ENCODE peak calls at places on chromosome 4, in nine cellular contexts. S is substantia nigra; G is ACHN; E is stimulated activated CD4-positive, alpha-beta T cell treated with anti-CD3 and anti-CD28 coated beads, Interleukin-1b, Interleukin-23, amount 100 ng/mL, for 24 hours; U is endothelial cell; W is right lobe of liver; F is NCI-H2081; Q is effector memory CD8-positive, alpha-beta T cell; K is GF-D8. M is an unnamed sample.

GRCh38 chr4:8372506-8373070 is 67.9 kb downstream of the ACOX3 start:
- DNase-seq in W (no peak), E (no peak), Q (no peak), U (no peak), K (no peak), F (no peak), G (no peak), S (no peak), M (no peak)

GRCh38 chr4:83613023-83613422 is 77.1 kb downstream of the GPAT3 start:
- DNase-seq in F (no peak), U (no peak), G (no peak), E (no peak), K (no peak), W (no peak), S (no peak), Q (no peak), M (no peak)

GRCh38 chr4:52028970-52029369 is 8.8 kb upstream of the LRRC66 start:
- DNase-seq in F (no peak), E (no peak), S (no peak), K (no peak), U (no peak), G (peak; percentile 45), Q (no peak), W (no peak), M (no peak)

GRCh38 chr4:182655321-182655720 is 261.9 kb downstream of the DCTD start:
- DNase-seq in E (no peak), S (no peak), K (no peak), U (no peak), F (no peak), W (no peak), Q (no peak), G (no peak), M (no peak)

GRCh38 chr4:20015825-20016224 is 235.9 kb upstream of the SLIT2 start:
- DNase-seq in F (no peak), G (no peak), K (no peak), W (no peak), S (no peak), Q (no peak), E (no peak), U (no peak), M (no peak)

GRCh38 chr4:57270350-57270749 is 160.2 kb upstream of the IGFBP7 start:
- DNase-seq in Q (no peak), W (no peak), E (no peak), G (no peak), K (no peak), F (no peak), S (no peak), U (no peak), M (no peak)

GRCh38 chr4:182877326-182877883 is 39.8 kb downstream of the DCTD start:
- DNase-seq in F (no peak), Q (no peak), K (no peak), G (no peak), E (no peak), S (no peak), W (no peak), U (no peak), M (no peak)

GRCh38 chr4:103144926-103145325 is 45.3 kb upstream of the BDH2 start:
- DNase-seq in S (no peak), Q (no peak), F (no peak), U (no peak), G (no peak), K (no peak), E (no peak), W (no peak), M (no peak)

GRCh38 chr4:38509551-38509950 is 154.4 kb upstream of the KLF3 start:
- DNase-seq in W (no peak), Q (peak; percentile 51), K (no peak), E (no peak), G (no peak), S (no peak), U (no peak), F (no peak), M (no peak)

GRCh38 chr4:13642576-13642975 is 15.1 kb upstream of the BOD1L1 start:
- DNase-seq in G (no peak), W (no peak), F (no peak), E (no peak), Q (no peak), S (no peak), K (no peak), U (no peak), M (no peak)

GRCh38 chr4:1035510-1035909 is 24.1 kb downstream of the FGFRL1 start:
- DNase-seq in U (no peak), Q (no peak), S (peak; percentile 73), W (no peak), F (no peak), K (no peak), G (no peak), E (no peak), M (peak; percentile 56)

GRCh38 chr4:148561467-148561866 is 119.3 kb upstream of the NR3C2 start:
- DNase-seq in E (no peak), S (no peak), G (no peak), K (no peak), U (no peak), Q (no peak), W (no peak), F (no peak), M (no peak)

GRCh38 chr4:103996637-103997036 is 276.9 kb upstream of the TACR3 start:
- DNase-seq in E (no peak), W (no peak), U (peak; percentile 11), K (no peak), F (no peak), G (peak; percentile 90), Q (no peak), S (no peak), M (peak; percentile 2)

GRCh38 chr4:25635501-25635900 is 20.1 kb upstream of the SLC34A2 start:
- DNase-seq in W (no peak), K (no peak), E (no peak), F (no peak), G (no peak), Q (no peak), U (no peak), S (no peak), M (no peak)

GRCh38 chr4:77040856-77041576 is 34.8 kb downstream of the CCNI start:
- DNase-seq in F (no peak), S (no peak), Q (no peak), W (no peak), G (no peak), E (no peak), U (no peak), K (no peak), M (no peak)

GRCh38 chr4:2811830-2812599 is 19.1 kb downstream of the SH3BP2 start:
- DNase-seq in S (no peak), F (peak; percentile 85), K (peak; percentile 94), W (peak; percentile 74), E (no peak), Q (peak; percentile 50), U (peak; percentile 71), G (peak; percentile 84), M (no peak)

GRCh38 chr4:180542445-180543100 is 1700.6 kb upstream of the TENM3 start:
- DNase-seq in U (no peak), E (no peak), S (no peak), Q (no peak), G (no peak), F (peak; percentile 87), W (no peak), K (no peak), M (no peak)

GRCh38 chr4:82810171-82810570 is 11.6 kb upstream of the SCD5 start:
- DNase-seq in W (no peak), E (no peak), U (no peak), S (no peak), F (no peak), Q (no peak), K (no peak), G (peak; percentile 26), M (no peak)

GRCh38 chr4:146709956-146710355 is 71.3 kb downstream of the POU4F2 start:
- DNase-seq in F (no peak), S (no peak), G (no peak), E (no peak), K (no peak), Q (no peak), U (no peak), W (no peak), M (no peak)

GRCh38 chr4:15213415-15213814 is 211.1 kb downstream of the CPEB2 start:
- DNase-seq in W (no peak), S (no peak), F (no peak), E (no peak), K (no peak), G (no peak), U (no peak), Q (no peak), M (no peak)

GRCh38 chr4:182142146-182143085 is 100.8 kb upstream of the TENM3 start:
- DNase-seq in G (peak; percentile 48), Q (no peak), S (no peak), U (peak; percentile 47), F (no peak), K (no peak), E (no peak), W (no peak), M (no peak)

GRCh38 chr4:19925516-19925915 is 326.2 kb upstream of the SLIT2 start:
- DNase-seq in F (no peak), U (no peak), K (no peak), E (no peak), S (no peak), G (no peak), W (no peak), Q (no peak), M (no peak)

GRCh38 chr4:56078866-56079265 is 130.1 kb downstream of the CEP135 start:
- DNase-seq in E (no peak), F (no peak), W (no peak), U (no peak), Q (no peak), G (no peak), K (no peak), S (no peak), M (no peak)

GRCh38 chr4:88927420-88927819 is 129.6 kb downstream of the FAM13A start:
- DNase-seq in S (no peak), Q (no peak), U (no peak), W (no peak), F (no peak), E (no peak), G (no peak), K (no peak), M (no peak)

GRCh38 chr4:56055027-56055976 is 106.6 kb downstream of the CEP135 start:
- DNase-seq in W (no peak), F (no peak), G (no peak), Q (no peak), E (no peak), S (no peak), K (no peak), U (no peak), M (no peak)

GRCh38 chr4:107034091-107034698 is 1.9 kb downstream of the DKK2 start:
- DNase-seq in Q (no peak), F (no peak), K (no peak), G (no peak), W (no peak), E (no peak), S (no peak), U (peak; percentile 70), M (no peak)

GRCh38 chr4:15707363-15707715 is 4.5 kb downstream of the BST1 start:
- DNase-seq in W (no peak), K (no peak), S (no peak), E (no peak), U (no peak), G (no peak), F (no peak), Q (no peak), M (no peak)

GRCh38 chr4:186727977-186728519 is 4.4 kb upstream of the FAT1 start:
- DNase-seq in W (no peak), U (peak; percentile 15), F (no peak), K (no peak), E (no peak), G (peak; percentile 67), S (no peak), Q (no peak), M (no peak)

GRCh38 chr4:99859618-99860017 is 34.6 kb downstream of the LAMTOR3 start:
- DNase-seq in F (no peak), S (no peak), W (no peak), U (no peak), E (no peak), K (no peak), G (no peak), Q (no peak), M (no peak)

GRCh38 chr4:14028862-14029261 is 401.3 kb upstream of the BOD1L1 start:
- DNase-seq in U (no peak), F (no peak), K (no peak), E (no peak), W (no peak), G (no peak), Q (no peak), S (no peak), M (no peak)

GRCh38 chr4:146368209-146368608 is 153.5 kb downstream of the SLC10A7 start:
- DNase-seq in G (no peak), K (no peak), U (no peak), E (no peak), F (no peak), S (no peak), Q (no peak), W (no peak), M (no peak)

M was measured in hypothalamus.